ENCODE peak calls at places on chromosomes 4 and X, in four cellular contexts. M, T, K and L are unnamed samples.

GRCh38 chr4:140611854-140612253 is 43.1 kb upstream of the UCP1 start:
- DNase-seq in M (no peak), T (no peak), K (peak; percentile 33), L (no peak)

GRCh38 chr4:101785476-101785875 is 5.1 kb upstream of the BANK1 start:
- DNase-seq in M (no peak), T (no peak), K (no peak), L (no peak)

GRCh38 chrX:29407357-29407756 is 808.0 kb upstream of the MAGEB2 start:
- DNase-seq in M (no peak), T (no peak), K (no peak), L (no peak)

GRCh38 chr4:154574311-154574710 is 11.5 kb downstream of the FGB start:
- DNase-seq in M (no peak), T (no peak), K (no peak), L (no peak)

GRCh38 chr4:165502919-165503907 is 124.4 kb downstream of the CPE start:
- DNase-seq in M (peak; percentile 31), T (no peak), K (peak; percentile 60), L (peak; percentile 44)

GRCh38 chr4:158783775-158784174 is 14.9 kb downstream of the FNIP2 start:
- DNase-seq in M (no peak), T (no peak), K (peak; percentile 35), L (no peak)

GRCh38 chrX:57528670-57529255 is 63.0 kb upstream of the ZXDB start:
- DNase-seq in M (peak; percentile 13), T (no peak), K (peak; percentile 9), L (no peak)

GRCh38 chr4:184929476-184929875 is 88.8 kb upstream of the HELT start:
- DNase-seq in M (no peak), T (no peak), K (no peak), L (no peak)

GRCh38 chr4:175263537-175263936 is 345.4 kb downstream of the ADAM29 start:
- DNase-seq in M (no peak), T (no peak), K (no peak), L (no peak)

GRCh38 chrX:110944793-110945466 is 149.3 kb upstream of the CHRDL1 start:
- DNase-seq in M (no peak), T (no peak), K (peak; percentile 69), L (no peak)

GRCh38 chr4:26459054-26459755 is 31.1 kb downstream of the CCKAR start:
- DNase-seq in M (peak; percentile 59), T (no peak), K (peak; percentile 44), L (peak; percentile 63)

GRCh38 chr4:102163404-102164140 is 181.7 kb downstream of the SLC39A8 start:
- DNase-seq in M (no peak), T (no peak), K (no peak), L (no peak)

GRCh38 chr4:149795256-149795655 is 20.4 kb downstream of the IQCM start:
- DNase-seq in M (no peak), T (no peak), K (no peak), L (no peak)

GRCh38 chr4:138595731-138596465 is 353.7 kb upstream of the SLC7A11 start:
- DNase-seq in M (no peak), T (no peak), K (no peak), L (no peak)

GRCh38 chrX:50448565-50448964 is 22.1 kb downstream of the DGKK start:
- DNase-seq in M (peak; percentile 48), T (no peak), K (peak; percentile 78), L (peak; percentile 1)

GRCh38 chr4:83276299-83277040 is 8.1 kb downstream of the COQ2 start:
- DNase-seq in M (no peak), T (no peak), K (no peak), L (no peak)

GRCh38 chr4:93080316-93080715 is 748.2 kb upstream of the ATOH1 start:
- DNase-seq in M (no peak), T (no peak), K (no peak), L (no peak)

GRCh38 chrX:43631841-43632240 is 24.3 kb upstream of the MAOA start:
- DNase-seq in M (no peak), T (no peak), K (no peak), L (no peak)

GRCh38 chr4:175469519-175469918 is 342.5 kb downstream of the GPM6A start:
- DNase-seq in M (peak; percentile 4), T (no peak), K (peak; percentile 12), L (no peak)

GRCh38 chr4:18366762-18367358 is 345.3 kb upstream of the LCORL start:
- DNase-seq in M (peak; percentile 18), T (no peak), K (peak; percentile 17), L (peak; percentile 35)

GRCh38 chrX:97234471-97235097 is 350.9 kb downstream of the RPA4 start:
- DNase-seq in M (no peak), T (no peak), K (no peak), L (no peak)

GRCh38 chrX:51608071-51608470 is 10.6 kb downstream of the CENPVL3 start:
- DNase-seq in M (no peak), T (no peak), K (peak; percentile 28), L (no peak)

GRCh38 chr4:27117453-27117852 is 256.8 kb downstream of the STIM2 start:
- DNase-seq in M (no peak), T (no peak), K (no peak), L (no peak)

GRCh38 chrX:22689290-22689689 is 310.5 kb upstream of the DDX53 start:
- DNase-seq in M (no peak), T (no peak), K (no peak), L (no peak)

GRCh38 chr4:30754021-30754420 is 33.9 kb downstream of the PCDH7 start:
- DNase-seq in M (no peak), T (no peak), K (peak; percentile 63), L (no peak)

GRCh38 chrX:73289039-73289438 is 74.4 kb upstream of the NAP1L2 start:
- DNase-seq in M (peak; percentile 4), T (no peak), K (no peak), L (no peak)

GRCh38 chr4:187396106-187396505 is 599.5 kb upstream of the ZFP42 start:
- DNase-seq in M (no peak), T (no peak), K (no peak), L (no peak)

GRCh38 chrX:31609130-31609529 is 537.3 kb upstream of the FTHL17 start:
- DNase-seq in M (peak; percentile 6), T (no peak), K (peak; percentile 85), L (no peak)

GRCh38 chr4:136793848-136794247 is 738.4 kb downstream of the PCDH18 start:
- DNase-seq in M (no peak), T (no peak), K (no peak), L (no peak)

GRCh38 chrX:11287505-11287904 is 5.7 kb upstream of the AMELX start:
- DNase-seq in M (no peak), T (no peak), K (peak; percentile 8), L (no peak)

GRCh38 chr4:32140636-32141035 is 1420.5 kb downstream of the PCDH7 start:
- DNase-seq in M (peak; percentile 10), T (no peak), K (peak; percentile 97), L (no peak)

GRCh38 chr4:110245567-110245966 is 47.2 kb upstream of the ELOVL6 start:
- DNase-seq in M (no peak), T (no peak), K (peak; percentile 20), L (peak; percentile 14)

GRCh38 chr4:98659741-98660507 is 1.5 kb upstream of the TSPAN5 start:
- DNase-seq in M (peak; percentile 36), T (no peak), K (peak; percentile 48), L (peak; percentile 49)

GRCh38 chrX:72685810-72686465 is 28.2 kb downstream of the PHKA1 start:
- DNase-seq in M (peak; percentile 17), T (no peak), K (peak; percentile 92), L (peak; percentile 61)

GRCh38 chr4:3254302-3255131 is 5.6 kb downstream of the MSANTD1 start:
- DNase-seq in M (no peak), T (no peak), K (no peak), L (no peak)

GRCh38 chr4:71377561-71377960 is 38.7 kb downstream of the SLC4A4 start:
- DNase-seq in M (peak; percentile 42), T (no peak), K (peak; percentile 22), L (peak; percentile 9)